ENCODE peak calls at places on chromosomes 13 and 19, in ten cellular contexts. One of them, this sample, is unnamed.

GRCh38 chr13:27005556-27005955 is 166.1 kb downstream of the USP12 start:
- DNase-seq in spleen: peak; percentile 60
- DNase-seq in breast epithelium: no peak
- DNase-seq in suprapubic skin: peak; percentile 55
- DNase-seq in GM12892: no peak
- DNase-seq in stomach: no peak
- DNase-seq in Panc1: no peak
- DNase-seq in esophagus muscularis mucosa: no peak
- DNase-seq in transverse colon: no peak
- DNase-seq in upper lobe of left lung: no peak
- DNase-seq in this sample: no peak

GRCh38 chr13:42354246-42355117 is 82.5 kb downstream of the AKAP11 start:
- DNase-seq in esophagus muscularis mucosa: peak; percentile 85
- DNase-seq in GM12892: no peak
- DNase-seq in upper lobe of left lung: no peak
- DNase-seq in stomach: no peak
- DNase-seq in suprapubic skin: no peak
- DNase-seq in spleen: no peak
- DNase-seq in transverse colon: no peak
- DNase-seq in Panc1: no peak
- DNase-seq in breast epithelium: no peak
- DNase-seq in this sample: no peak

GRCh38 chr19:2385053-2385721 is 25.1 kb downstream of the TMPRSS9 start:
- DNase-seq in GM12892: no peak
- DNase-seq in spleen: no peak
- DNase-seq in esophagus muscularis mucosa: no peak
- DNase-seq in upper lobe of left lung: peak; percentile 61
- DNase-seq in stomach: no peak
- DNase-seq in breast epithelium: peak; percentile 78
- DNase-seq in suprapubic skin: no peak
- DNase-seq in transverse colon: peak; percentile 51
- DNase-seq in Panc1: peak; percentile 18
- DNase-seq in this sample: no peak

GRCh38 chr13:109812375-109812774 is 26.0 kb upstream of the IRS2 start:
- DNase-seq in Panc1: no peak
- DNase-seq in GM12892: no peak
- DNase-seq in upper lobe of left lung: no peak
- DNase-seq in esophagus muscularis mucosa: no peak
- DNase-seq in spleen: no peak
- DNase-seq in transverse colon: no peak
- DNase-seq in stomach: no peak
- DNase-seq in breast epithelium: no peak
- DNase-seq in suprapubic skin: no peak
- DNase-seq in this sample: no peak

GRCh38 chr13:47903836-47904235 is 97.2 kb downstream of the SUCLA2 start:
- DNase-seq in transverse colon: no peak
- DNase-seq in esophagus muscularis mucosa: no peak
- DNase-seq in Panc1: no peak
- DNase-seq in upper lobe of left lung: no peak
- DNase-seq in suprapubic skin: no peak
- DNase-seq in breast epithelium: no peak
- DNase-seq in spleen: no peak
- DNase-seq in stomach: no peak
- DNase-seq in GM12892: no peak
- DNase-seq in this sample: no peak

GRCh38 chr13:39209731-39210633 is 171.7 kb downstream of the NHLRC3 start:
- DNase-seq in Panc1: no peak
- DNase-seq in upper lobe of left lung: no peak
- DNase-seq in breast epithelium: no peak
- DNase-seq in spleen: no peak
- DNase-seq in stomach: no peak
- DNase-seq in GM12892: no peak
- DNase-seq in transverse colon: no peak
- DNase-seq in esophagus muscularis mucosa: no peak
- DNase-seq in suprapubic skin: no peak
- DNase-seq in this sample: no peak

GRCh38 chr19:10288662-10289166 is 1.0 kb upstream of the ICAM5 start:
- DNase-seq in suprapubic skin: no peak
- DNase-seq in GM12892: no peak
- DNase-seq in transverse colon: peak; percentile 66
- DNase-seq in spleen: no peak
- DNase-seq in upper lobe of left lung: peak; percentile 90
- DNase-seq in esophagus muscularis mucosa: no peak
- DNase-seq in breast epithelium: no peak
- DNase-seq in Panc1: no peak
- DNase-seq in stomach: peak; percentile 37
- DNase-seq in this sample: no peak

GRCh38 chr13:110347535-110348308 is 40.6 kb downstream of the COL4A2 start:
- DNase-seq in breast epithelium: peak; percentile 66
- DNase-seq in transverse colon: no peak
- DNase-seq in Panc1: no peak
- DNase-seq in upper lobe of left lung: no peak
- DNase-seq in spleen: no peak
- DNase-seq in stomach: no peak
- DNase-seq in GM12892: no peak
- DNase-seq in esophagus muscularis mucosa: no peak
- DNase-seq in suprapubic skin: no peak
- DNase-seq in this sample: no peak

GRCh38 chr19:5292843-5293606 is 47.6 kb downstream of the PTPRS start:
- DNase-seq in Panc1: no peak
- DNase-seq in suprapubic skin: no peak
- DNase-seq in stomach: peak; percentile 70
- DNase-seq in GM12892: peak; percentile 85
- DNase-seq in breast epithelium: peak; percentile 72
- DNase-seq in upper lobe of left lung: peak; percentile 93
- DNase-seq in transverse colon: peak; percentile 46
- DNase-seq in esophagus muscularis mucosa: no peak
- DNase-seq in spleen: no peak
- DNase-seq in this sample: peak; percentile 86

GRCh38 chr13:111177081-111177711 is 62.1 kb downstream of the ARHGEF7 start:
- DNase-seq in spleen: peak; percentile 88
- DNase-seq in GM12892: no peak
- DNase-seq in upper lobe of left lung: peak; percentile 45
- DNase-seq in suprapubic skin: no peak
- DNase-seq in stomach: peak; percentile 46
- DNase-seq in Panc1: no peak
- DNase-seq in esophagus muscularis mucosa: no peak
- DNase-seq in transverse colon: peak; percentile 53
- DNase-seq in breast epithelium: no peak
- DNase-seq in this sample: no peak

GRCh38 chr13:97781891-97782305 is 171.6 kb upstream of the IPO5 start:
- DNase-seq in Panc1: no peak
- DNase-seq in breast epithelium: no peak
- DNase-seq in upper lobe of left lung: no peak
- DNase-seq in spleen: no peak
- DNase-seq in suprapubic skin: no peak
- DNase-seq in esophagus muscularis mucosa: no peak
- DNase-seq in stomach: no peak
- DNase-seq in transverse colon: no peak
- DNase-seq in GM12892: no peak
- DNase-seq in this sample: no peak

GRCh38 chr19:50479761-50480251 is 3.2 kb upstream of the GARIN5A start:
- DNase-seq in upper lobe of left lung: no peak
- DNase-seq in Panc1: no peak
- DNase-seq in GM12892: no peak
- DNase-seq in spleen: peak; percentile 45
- DNase-seq in transverse colon: no peak
- DNase-seq in suprapubic skin: no peak
- DNase-seq in stomach: no peak
- DNase-seq in breast epithelium: no peak
- DNase-seq in esophagus muscularis mucosa: no peak
- DNase-seq in this sample: no peak

GRCh38 chr19:50478901-50479715 is 2.5 kb upstream of the GARIN5A start:
- DNase-seq in spleen: peak; percentile 58
- DNase-seq in GM12892: no peak
- DNase-seq in esophagus muscularis mucosa: no peak
- DNase-seq in Panc1: no peak
- DNase-seq in suprapubic skin: no peak
- DNase-seq in transverse colon: no peak
- DNase-seq in breast epithelium: no peak
- DNase-seq in stomach: no peak
- DNase-seq in upper lobe of left lung: no peak
- DNase-seq in this sample: no peak

GRCh38 chr19:50476224-50476942 is at the start of the genes EMC10 and GARIN5A:
- DNase-seq in esophagus muscularis mucosa: peak; percentile 96
- DNase-seq in GM12892: peak; percentile 100
- DNase-seq in breast epithelium: peak; percentile 90
- DNase-seq in suprapubic skin: peak; percentile 93
- DNase-seq in transverse colon: peak; percentile 94
- DNase-seq in spleen: peak; percentile 96
- DNase-seq in upper lobe of left lung: peak; percentile 98
- DNase-seq in stomach: peak; percentile 94
- DNase-seq in Panc1: peak; percentile 47
- DNase-seq in this sample: peak; percentile 100

GRCh38 chr19:50476943-50477264 is 256 bp upstream of the GARIN5A start:
- DNase-seq in stomach: no peak
- DNase-seq in breast epithelium: no peak
- DNase-seq in Panc1: no peak
- DNase-seq in upper lobe of left lung: no peak
- DNase-seq in transverse colon: no peak
- DNase-seq in esophagus muscularis mucosa: no peak
- DNase-seq in GM12892: no peak
- DNase-seq in spleen: no peak
- DNase-seq in suprapubic skin: no peak
- DNase-seq in this sample: no peak

GRCh38 chr19:50477751-50478515 is 1.3 kb upstream of the GARIN5A start:
- DNase-seq in upper lobe of left lung: no peak
- DNase-seq in spleen: peak; percentile 71
- DNase-seq in Panc1: no peak
- DNase-seq in suprapubic skin: no peak
- DNase-seq in transverse colon: no peak
- DNase-seq in GM12892: no peak
- DNase-seq in stomach: no peak
- DNase-seq in esophagus muscularis mucosa: no peak
- DNase-seq in breast epithelium: no peak
- DNase-seq in this sample: no peak
- TF ChIP-seq POLR2AphosphoS5 in upper lobe of left lung: no peak
- TF ChIP-seq POLR2AphosphoS5 in spleen: no peak
- TF ChIP-seq POLR2AphosphoS5 in Panc1: no peak
- TF ChIP-seq POLR2AphosphoS5 in suprapubic skin: no peak
- TF ChIP-seq POLR2AphosphoS5 in transverse colon: no peak
- TF ChIP-seq POLR2AphosphoS5 in GM12892: no peak
- TF ChIP-seq POLR2AphosphoS5 in stomach: no peak
- TF ChIP-seq POLR2AphosphoS5 in esophagus muscularis mucosa: no peak
- TF ChIP-seq POLR2AphosphoS5 in breast epithelium: no peak
- TF ChIP-seq POLR2AphosphoS5 in this sample: no peak

DNA sequence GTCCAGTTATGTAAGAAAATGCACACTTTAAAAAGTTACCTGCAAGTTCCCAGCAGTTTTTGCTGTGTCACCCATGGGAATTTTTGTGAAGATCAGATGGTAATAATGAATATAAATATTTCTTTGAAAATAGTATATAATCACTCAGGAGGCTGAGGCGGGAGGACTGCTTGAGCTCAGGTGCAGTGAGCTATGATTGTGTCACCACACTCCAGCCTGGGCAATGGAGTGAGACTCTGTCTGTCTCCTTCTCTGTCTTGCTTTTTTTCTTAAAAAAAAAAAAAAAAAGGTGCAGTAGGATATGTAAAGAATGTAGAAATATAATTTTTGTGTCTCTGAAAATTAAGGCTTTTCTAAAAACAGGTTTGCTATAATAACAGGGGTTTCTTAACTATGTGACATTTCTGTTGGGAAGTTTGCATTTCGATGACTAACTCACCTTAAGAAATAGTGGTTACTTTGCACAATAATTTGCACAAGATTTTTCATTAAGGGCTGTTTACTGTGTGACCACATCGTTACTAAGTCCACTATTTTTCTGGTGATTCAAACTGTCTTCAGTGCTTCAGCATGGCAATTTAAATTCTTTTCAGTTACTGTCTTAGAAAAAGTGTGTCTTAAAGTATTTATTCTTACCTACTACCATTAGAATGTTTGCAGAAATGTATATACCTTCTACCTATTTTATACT is 37.3 kb downstream of the DNAJC3 start:
- DNase-seq in esophagus muscularis mucosa: no peak
- DNase-seq in suprapubic skin: no peak
- DNase-seq in upper lobe of left lung: no peak
- DNase-seq in spleen: no peak
- DNase-seq in transverse colon: no peak
- DNase-seq in stomach: no peak
- DNase-seq in GM12892: no peak
- DNase-seq in Panc1: peak; percentile 58
- DNase-seq in breast epithelium: no peak
- DNase-seq in this sample: no peak
- TF ChIP-seq POLR2AphosphoS5 in esophagus muscularis mucosa: no peak
- TF ChIP-seq POLR2AphosphoS5 in suprapubic skin: no peak
- TF ChIP-seq POLR2AphosphoS5 in upper lobe of left lung: no peak
- TF ChIP-seq POLR2AphosphoS5 in spleen: no peak
- TF ChIP-seq POLR2AphosphoS5 in transverse colon: no peak
- TF ChIP-seq POLR2AphosphoS5 in stomach: peak; percentile 20
- TF ChIP-seq POLR2AphosphoS5 in GM12892: no peak
- TF ChIP-seq POLR2AphosphoS5 in Panc1: no peak
- TF ChIP-seq POLR2AphosphoS5 in breast epithelium: no peak
- TF ChIP-seq POLR2AphosphoS5 in this sample: no peak

DNA sequence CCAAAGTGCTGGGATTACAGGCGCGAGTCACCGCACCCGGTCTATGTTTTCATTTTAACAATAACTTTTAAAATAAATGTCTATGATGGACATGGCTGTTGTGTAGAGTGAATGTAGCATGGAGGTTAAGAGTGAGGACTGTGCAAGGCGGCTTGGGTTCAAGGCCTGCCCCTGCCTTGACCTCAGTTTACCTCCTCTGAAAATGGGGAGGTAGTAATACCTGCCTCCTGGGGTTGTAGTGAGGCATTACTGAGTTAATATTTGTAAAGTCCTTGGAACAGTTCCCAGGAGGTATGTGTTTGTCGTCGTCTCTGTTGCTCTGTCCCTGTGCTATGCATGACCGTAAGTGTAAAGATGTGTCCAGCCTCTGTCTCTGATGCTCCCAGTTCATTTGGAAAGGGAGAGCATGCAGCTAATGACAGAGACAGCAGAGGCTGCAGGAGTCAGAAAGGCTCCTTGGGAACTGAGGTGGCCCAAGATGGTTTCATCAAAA is 9.4 kb downstream of the GARRE1 start:
- DNase-seq in GM12892: no peak
- DNase-seq in esophagus muscularis mucosa: no peak
- DNase-seq in stomach: no peak
- DNase-seq in suprapubic skin: no peak
- DNase-seq in transverse colon: no peak
- DNase-seq in upper lobe of left lung: no peak
- DNase-seq in spleen: no peak
- DNase-seq in Panc1: no peak
- DNase-seq in breast epithelium: no peak
- DNase-seq in this sample: no peak
- TF ChIP-seq POLR2AphosphoS5 in GM12892: no peak
- TF ChIP-seq POLR2AphosphoS5 in esophagus muscularis mucosa: no peak
- TF ChIP-seq POLR2AphosphoS5 in stomach: no peak
- TF ChIP-seq POLR2AphosphoS5 in suprapubic skin: no peak
- TF ChIP-seq POLR2AphosphoS5 in transverse colon: no peak
- TF ChIP-seq POLR2AphosphoS5 in upper lobe of left lung: no peak
- TF ChIP-seq POLR2AphosphoS5 in spleen: no peak
- TF ChIP-seq POLR2AphosphoS5 in Panc1: no peak
- TF ChIP-seq POLR2AphosphoS5 in breast epithelium: no peak
- TF ChIP-seq POLR2AphosphoS5 in this sample: no peak

DNA sequence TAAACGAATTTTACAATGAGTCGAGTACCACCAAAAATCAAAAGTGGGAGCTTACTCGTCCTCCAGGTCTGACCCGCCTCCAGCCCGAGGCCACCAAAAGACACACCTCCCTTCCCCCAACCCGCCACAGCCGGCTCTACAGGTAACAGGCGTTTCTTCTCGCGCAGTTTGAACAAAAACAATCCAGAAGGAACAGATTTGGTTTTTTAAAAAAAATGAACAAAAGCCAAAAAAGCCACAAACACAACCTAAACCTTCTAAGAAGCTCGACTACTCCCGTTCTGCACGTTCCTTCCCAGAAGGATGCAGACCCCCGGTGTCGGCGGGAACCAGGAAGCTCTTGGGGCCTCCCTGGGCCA is 667 bp downstream of the ZDHHC20 start:
- DNase-seq in GM12892: peak; percentile 29
- DNase-seq in suprapubic skin: no peak
- DNase-seq in esophagus muscularis mucosa: no peak
- DNase-seq in breast epithelium: peak; percentile 75
- DNase-seq in Panc1: no peak
- DNase-seq in stomach: peak; percentile 71
- DNase-seq in upper lobe of left lung: no peak
- DNase-seq in transverse colon: peak; percentile 68
- DNase-seq in spleen: peak; percentile 88
- DNase-seq in this sample: peak; percentile 42
- TF ChIP-seq POLR2AphosphoS5 in GM12892: no peak
- TF ChIP-seq POLR2AphosphoS5 in suprapubic skin: no peak
- TF ChIP-seq POLR2AphosphoS5 in esophagus muscularis mucosa: no peak
- TF ChIP-seq POLR2AphosphoS5 in breast epithelium: no peak
- TF ChIP-seq POLR2AphosphoS5 in Panc1: no peak
- TF ChIP-seq POLR2AphosphoS5 in stomach: peak; percentile 16
- TF ChIP-seq POLR2AphosphoS5 in upper lobe of left lung: no peak
- TF ChIP-seq POLR2AphosphoS5 in transverse colon: no peak
- TF ChIP-seq POLR2AphosphoS5 in spleen: no peak
- TF ChIP-seq POLR2AphosphoS5 in this sample: no peak